ENCODE peak calls at places on chromosomes 16 and 17, in four cellular contexts. M, J, D and Y are unnamed samples.

GRCh38 chr16:79283578-79283977 is 317.0 kb downstream of the MAF start:
- DNase-seq in D (no peak), J (no peak), M (no peak), Y (peak)

GRCh38 chr17:9987779-9988585 is 82.9 kb upstream of the RCVRN start:
- DNase-seq in M (peak), J (peak), D (no peak), Y (no peak)

GRCh38 chr17:81599719-81600486 is 37.0 kb downstream of the NPLOC4 start:
- DNase-seq in D (no peak), M (no peak), J (peak), Y (no peak)

GRCh38 chr17:2815781-2816185 is 19.5 kb downstream of the RAP1GAP2 start:
- DNase-seq in D (no peak), J (no peak), M (no peak), Y (no peak)

GRCh38 chr16:12254566-12254965 is 278.0 kb downstream of the SNX29 start:
- DNase-seq in D (no peak), M (no peak), J (no peak), Y (no peak)

GRCh38 chr17:42281571-42282096 is 5.4 kb upstream of the STAT5B start:
- DNase-seq in D (no peak), J (no peak), M (no peak), Y (peak)

GRCh38 chr16:4147236-4147635 is 31.0 kb upstream of the ADCY9 start:
- DNase-seq in M (no peak), D (no peak), J (no peak), Y (no peak)

GRCh38 chr16:8872967-8873865 is 4.4 kb upstream of the CARHSP1 start:
- DNase-seq in J (no peak), D (no peak), M (no peak), Y (no peak)

GRCh38 chr17:2936771-2937321 is 126.6 kb downstream of the OR1D5 start:
- DNase-seq in M (no peak), D (no peak), J (no peak), Y (no peak)

GRCh38 chr16:88680554-88681083 is 5.7 kb downstream of the SNAI3 start:
- DNase-seq in D (no peak), J (no peak), M (no peak), Y (no peak)

GRCh38 chr16:88678224-88678979 is 7.9 kb downstream of the SNAI3 start:
- DNase-seq in J (no peak), M (no peak), D (no peak), Y (peak)

GRCh38 chr16:88681709-88682451 is 4.4 kb downstream of the SNAI3 start:
- DNase-seq in M (no peak), J (peak), D (no peak), Y (no peak)

GRCh38 chr16:88677721-88678120 is 8.6 kb downstream of the SNAI3 start:
- DNase-seq in J (no peak), D (no peak), M (no peak), Y (no peak)

GRCh38 chr16:88681084-88681680 is 5.1 kb downstream of the SNAI3 start:
- DNase-seq in D (no peak), M (no peak), J (no peak), Y (peak)
- TF ChIP-seq CTCF in D (no peak), M (peak), J (no peak), Y (peak)

GRCh38 chr16:67928561-67929364 is 2.9 kb downstream of the CTRL start:
- DNase-seq in M (peak), J (peak), D (no peak), Y (peak)

GRCh38 chr16:67924140-67924906 is 7.3 kb downstream of the CTRL start:
- DNase-seq in J (no peak), M (no peak), D (no peak), Y (no peak)

GRCh38 chr16:67928147-67928546 is 3.5 kb downstream of the CTRL start:
- DNase-seq in J (no peak), M (no peak), D (no peak), Y (no peak)

GRCh38 chr16:67927131-67927941 is 4.3 kb downstream of the CTRL start:
- DNase-seq in D (no peak), M (no peak), J (no peak), Y (no peak)

GRCh38 chr16:67926181-67926742 is 5.4 kb downstream of the CTRL start:
- DNase-seq in M (no peak), J (no peak), D (peak), Y (no peak)
- TF ChIP-seq CTCF in M (no peak), J (no peak), D (peak), Y (no peak)

GRCh38 chr17:44564429-44564828 is 7.1 kb downstream of the FZD2 start:
- DNase-seq in J (no peak), M (no peak), D (no peak), Y (no peak)
- TF ChIP-seq CTCF in J (no peak), M (no peak), D (no peak), Y (no peak)

GRCh38 chr17:64507418-64507766 is 615 bp downstream of the CEP95 start:
- DNase-seq in D (no peak), M (peak), J (no peak), Y (no peak)
- TF ChIP-seq CTCF in D (peak), M (peak), J (peak), Y (no peak)

GRCh38 chr17:33038740-33039139 is 47.1 kb downstream of the SPACA3 start:
- DNase-seq in D (no peak), M (peak), J (peak), Y (no peak)
- TF ChIP-seq CTCF in D (peak), M (peak), J (peak), Y (no peak)

DNA sequence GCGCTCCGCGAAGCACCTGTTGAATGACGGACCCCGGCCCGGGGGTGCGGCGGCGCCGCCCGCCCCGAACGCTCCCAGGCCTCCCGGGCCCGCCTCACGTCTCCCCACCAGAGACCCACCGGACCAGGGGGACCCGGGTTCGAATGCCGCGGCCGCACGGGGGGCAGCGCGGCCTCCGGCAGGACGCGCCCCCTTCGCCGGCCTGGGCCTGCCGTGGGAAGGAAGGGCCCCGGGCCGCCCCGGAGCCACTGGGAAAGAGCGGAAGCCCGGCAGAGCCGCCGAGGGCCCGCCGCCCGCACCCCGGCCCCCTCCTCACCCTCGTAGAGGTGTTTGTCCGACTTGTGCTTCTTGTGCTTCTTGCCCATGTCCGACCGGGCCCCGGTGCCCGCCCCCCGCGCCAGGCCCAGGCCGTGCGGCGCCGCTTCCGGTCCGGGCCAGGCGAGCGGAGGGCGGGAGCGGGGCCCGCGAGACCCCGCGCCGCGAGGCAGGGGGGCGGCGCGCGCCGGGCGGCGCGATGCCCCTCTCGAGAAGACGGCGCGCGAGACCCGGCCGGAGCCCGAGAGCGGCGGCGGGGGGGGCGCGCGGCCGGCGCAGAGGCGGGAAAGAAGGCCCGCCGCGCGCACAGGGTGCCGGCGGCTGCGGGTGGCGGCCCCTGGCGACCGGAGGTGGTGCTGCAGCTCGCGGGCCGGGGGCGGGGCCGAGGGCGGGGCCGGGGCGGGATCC is at the start of gene BRD7:
- DNase-seq in D (peak), J (peak), M (peak), Y (peak)
- TF ChIP-seq CTCF in D (peak), J (peak), M (no peak), Y (peak)

GRCh38 chr17:17188586-17188985 is 17.5 kb downstream of the PLD6 start:
- DNase-seq in J (no peak), M (no peak), D (no peak), Y (no peak)
- TF ChIP-seq CTCF in J (no peak), M (no peak), D (no peak), Y (no peak)